ENCODE peak calls at places on chromosome 6, in nine cellular contexts. V is heart right ventricle, Z is aorta, N is uterus, D is gastrocnemius medialis, X is H9, H is esophagus squamous epithelium, A is astrocyte, J is ascending aorta. C is an unnamed sample. For H3K9me3 and H3K27me3, the result is how much of the 10 kb centered on the place peaks cover.

GRCh38 chr6:121847806-121848522 is 412.5 kb downstream of the GJA1 start:
- DNase-seq in A (no peak), N (no peak), J (no peak), D (no peak), H (no peak), Z (no peak), X (no peak), V (no peak), C (no peak)

GRCh38 chr6:166584046-166584679 is 2.3 kb downstream of the RAMACL start:
- DNase-seq in J (no peak), N (no peak), A (no peak), D (no peak), Z (no peak), X (no peak), H (no peak), V (no peak), C (no peak)

GRCh38 chr6:47476794-47477496 is 644 bp upstream of the CD2AP start:
- DNase-seq in A (no peak), N (no peak), Z (no peak), X (no peak), V (no peak), H (no peak), J (no peak), D (no peak), C (no peak)

GRCh38 chr6:69699655-69700054 is 97.2 kb downstream of the LMBRD1 start:
- DNase-seq in N (no peak), J (no peak), H (no peak), D (no peak), A (no peak), X (no peak), V (no peak), Z (no peak), C (no peak)

GRCh38 chr6:47687432-47687831 is 10.9 kb upstream of the ADGRF4 start:
- DNase-seq in V (no peak), J (no peak), N (no peak), A (no peak), X (no peak), H (no peak), D (no peak), Z (no peak), C (no peak)

GRCh38 chr6:79468587-79468986 is 68.6 kb downstream of the LCA5 start:
- DNase-seq in J (no peak), V (no peak), N (no peak), H (no peak), Z (no peak), X (no peak), D (no peak), A (no peak), C (no peak)

GRCh38 chr6:121441477-121441876 is 6.0 kb downstream of the GJA1 start:
- DNase-seq in V (no peak), D (no peak), X (no peak), J (no peak), N (no peak), Z (no peak), A (no peak), H (no peak), C (no peak)

GRCh38 chr6:139881728-139882211 is 507.3 kb upstream of the CITED2 start:
- DNase-seq in H (no peak), Z (no peak), A (peak), D (no peak), N (no peak), J (no peak), X (peak), V (no peak), C (peak)

GRCh38 chr6:149924206-149924932 is 1.4 kb upstream of the RAET1G start:
- DNase-seq in J (no peak), V (no peak), N (no peak), D (no peak), A (no peak), H (no peak), Z (peak), X (no peak), C (no peak)

GRCh38 chr6:80088637-80089036 is 17.8 kb upstream of the BCKDHB start:
- DNase-seq in X (no peak), J (no peak), Z (no peak), H (no peak), A (no peak), N (no peak), D (no peak), V (no peak), C (no peak)

GRCh38 chr6:143337201-143337949 is 113.1 kb downstream of the ADAT2 start:
- DNase-seq in D (no peak), X (peak), Z (no peak), N (no peak), J (no peak), A (no peak), V (peak), H (no peak), C (peak)

GRCh38 chr6:43644940-43645612 is at the start of gene RSPH9:
- DNase-seq in N (peak), D (peak), A (peak), J (no peak), Z (peak), H (no peak), V (peak), X (peak), C (peak)

GRCh38 chr6:42899871-42900270 is 16.0 kb upstream of the PTCRA start:
- DNase-seq in J (no peak), X (no peak), A (no peak), V (no peak), N (no peak), Z (no peak), H (no peak), D (no peak), C (no peak)

GRCh38 chr6:163356324-163356723 is 58.2 kb upstream of the QKI start:
- DNase-seq in V (peak), N (no peak), A (peak), X (peak), D (peak), H (no peak), J (no peak), Z (peak), C (no peak)

GRCh38 chr6:151242420-151242841 is 2.7 kb downstream of the AKAP12 start:
- DNase-seq in H (no peak), Z (no peak), N (no peak), V (no peak), J (no peak), X (no peak), A (peak), D (no peak), C (no peak)

GRCh38 chr6:135814043-135814442 is 37.5 kb upstream of the PDE7B start:
- DNase-seq in X (no peak), D (no peak), H (no peak), V (no peak), Z (no peak), A (no peak), N (no peak), J (no peak), C (no peak)

GRCh38 chr6:113630738-113631535 is 226.2 kb upstream of the MARCKS start:
- DNase-seq in J (no peak), D (peak), X (no peak), H (no peak), A (peak), N (no peak), Z (peak), V (no peak), C (no peak)

GRCh38 chr6:103101267-103101666 is 1707.8 kb downstream of the GRIK2 start:
- DNase-seq in Z (no peak), N (no peak), H (no peak), X (no peak), J (no peak), D (no peak), V (no peak), A (no peak), C (no peak)

GRCh38 chr6:139679516-139680179 is 305.2 kb upstream of the CITED2 start:
- DNase-seq in X (no peak), Z (no peak), D (no peak), H (no peak), V (no peak), J (no peak), N (no peak), A (no peak), C (no peak)

GRCh38 chr6:44056392-44057237 is 70.6 kb downstream of the MRPL14 start:
- DNase-seq in A (peak), D (no peak), J (no peak), X (no peak), N (peak), H (no peak), Z (peak), V (peak), C (no peak)

GRCh38 chr6:44043036-44043478 is 84.2 kb downstream of the MRPL14 start:
- DNase-seq in H (no peak), N (no peak), D (no peak), A (no peak), J (no peak), Z (no peak), X (no peak), V (no peak), C (no peak)

GRCh38 chr6:26272171-26272631 is 92.8 kb upstream of the BTN3A2 start:
- DNase-seq in A (no peak), D (no peak), X (peak), Z (peak), V (peak), J (no peak), H (no peak), N (peak), C (no peak)

GRCh38 chr6:14754636-14755513 is 491.0 kb upstream of the JARID2 start:
- DNase-seq in D (no peak), V (no peak), N (no peak), A (no peak), Z (no peak), H (no peak), X (no peak), J (no peak), C (no peak)

GRCh38 chr6:91082311-91082803 is 495.5 kb upstream of the MAP3K7 start:
- DNase-seq in J (no peak), X (peak), Z (no peak), D (no peak), N (no peak), H (no peak), V (no peak), A (peak), C (peak)

GRCh38 chr6:133769463-133769862 is 119.5 kb upstream of the TCF21 start:
- DNase-seq in H (no peak), Z (no peak), A (peak), J (no peak), X (no peak), N (no peak), D (no peak), V (no peak), C (no peak)

GRCh38 chr6:33075568-33076405 is at the start of gene HLA-DPB1:
- DNase-seq in X (no peak), H (no peak), D (no peak), J (no peak), Z (no peak), N (no peak), A (peak), V (no peak), C (no peak)

GRCh38 chr6:48560408-48560807 is 449.4 kb upstream of the PTCHD4 start:
- DNase-seq in V (no peak), D (no peak), X (no peak), N (no peak), Z (no peak), A (peak), H (no peak), J (no peak), C (no peak)

GRCh38 chr6:154514481-154514880 is 4.0 kb upstream of the CNKSR3 start:
- DNase-seq in A (no peak), Z (no peak), J (no peak), D (no peak), N (no peak), X (no peak), H (no peak), V (no peak), C (no peak)

GRCh38 chr6:145783796-145784195 is 30.8 kb downstream of the FBXO30 start:
- DNase-seq in H (no peak), N (no peak), Z (no peak), J (no peak), D (no peak), A (no peak), X (no peak), V (no peak), C (no peak)

GRCh38 chr6:169854083-169854725 is 102.8 kb downstream of the ERMARD start:
- DNase-seq in J (no peak), V (no peak), D (no peak), X (no peak), N (no peak), H (no peak), Z (no peak), A (no peak), C (no peak)

GRCh38 chr6:26230336-26230735 is 134.7 kb upstream of the BTN3A2 start:
- DNase-seq in A (no peak), Z (no peak), V (no peak), H (no peak), D (no peak), J (no peak), N (no peak), X (no peak), C (no peak)

GRCh38 chr6:146850981-146851380 is 252.2 kb downstream of the ADGB start:
- DNase-seq in X (no peak), V (no peak), D (no peak), H (no peak), A (peak), N (no peak), Z (no peak), J (no peak), C (no peak)

GRCh38 chr6:163126741-163127140 is 287.8 kb upstream of the QKI start:
- DNase-seq in Z (no peak), J (no peak), X (no peak), A (no peak), V (no peak), N (no peak), D (no peak), H (no peak), C (no peak)

GRCh38 chr6:15391500-15391899 is 145.6 kb downstream of the JARID2 start:
- DNase-seq in X (no peak), N (no peak), A (no peak), H (no peak), D (no peak), V (no peak), J (no peak), Z (no peak), C (no peak)

GRCh38 chr6:27139753-27140522 is 107.6 kb upstream of the PRSS16 start:
- DNase-seq in N (no peak), H (no peak), J (no peak), Z (no peak), V (no peak), X (no peak), D (no peak), A (no peak), C (no peak)

GRCh38 chr6:98825602-98826230 is 8.7 kb upstream of the POU3F2 start:
- DNase-seq in H (no peak), A (no peak), D (no peak), V (no peak), N (no peak), Z (no peak), J (no peak), X (no peak), C (no peak)

DNA sequence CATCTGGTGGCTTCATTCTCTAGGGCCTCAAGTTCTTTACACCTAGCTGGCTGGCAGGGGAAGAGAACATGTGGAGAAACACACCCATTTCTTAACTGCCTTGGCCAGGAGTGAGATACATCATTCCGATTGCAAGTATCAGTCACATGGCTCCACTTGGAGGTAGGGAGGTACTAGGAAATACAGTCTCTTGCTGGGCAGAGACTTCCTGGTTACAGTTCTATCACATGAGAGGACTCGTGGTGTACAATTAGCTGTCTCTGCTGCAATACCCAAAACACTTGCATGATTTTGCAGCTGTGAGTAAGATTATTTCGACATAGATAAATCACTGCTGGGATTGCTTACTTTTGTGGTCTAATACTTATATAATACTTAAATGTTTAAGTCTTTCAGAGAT is 51.1 kb downstream of the GTF2H5 start:
- DNase-seq in J (no peak), Z (no peak), D (no peak), V (no peak), N (no peak), A (peak), H (no peak), X (no peak), C (no peak)
- H3K27ac ChIP-seq in J (no peak), Z (no peak), D (no peak), V (no peak), N (no peak), A (no peak), H (peak), X (no peak), C (no peak)

DNA sequence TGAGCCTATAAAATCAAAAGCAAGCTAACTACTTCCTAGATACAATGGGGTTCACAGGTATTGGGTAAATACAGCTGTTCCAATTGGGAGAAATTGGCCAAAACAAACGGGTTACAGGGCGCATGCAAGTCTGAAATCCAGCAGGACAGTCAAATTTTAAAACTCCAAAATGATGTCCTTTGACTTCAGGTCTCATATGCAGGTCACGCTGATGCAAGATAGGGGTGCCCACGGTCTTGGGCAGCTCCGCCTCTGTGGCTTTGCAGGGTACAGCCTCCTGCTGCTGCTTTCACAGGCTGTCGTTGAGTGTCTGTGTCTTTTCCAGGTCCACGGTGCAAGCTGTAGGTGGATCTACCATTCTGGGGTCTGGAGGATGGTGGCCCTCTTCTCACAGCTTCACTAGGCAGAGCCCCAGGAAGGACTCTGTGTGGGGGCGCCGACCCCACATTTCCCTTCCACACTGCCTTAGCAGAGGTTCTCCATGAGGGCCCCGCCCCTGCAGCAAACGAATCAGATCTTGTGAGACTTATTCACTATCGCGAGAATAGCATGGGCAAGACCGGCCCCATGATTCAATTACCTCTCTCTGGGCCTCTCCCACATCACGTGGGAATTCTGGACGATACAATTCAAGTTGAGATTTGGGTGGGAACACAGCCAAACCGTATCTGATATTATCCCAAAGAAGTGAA is 11.9 kb upstream of the SMIM29 start:
- DNase-seq in J (no peak), A (no peak), N (no peak), V (no peak), D (no peak), Z (no peak), X (no peak), H (no peak), C (no peak)
- H3K9me3 ChIP-seq in J (under half), A (under half), N (under half), V (under half), D (under half), Z (under half), X (under half), H (under half), C (under half)

GRCh38 chr6:50712291-50712690 is 1.0 kb upstream of the TFAP2D start:
- DNase-seq in A (no peak), J (no peak), Z (no peak), N (no peak), V (no peak), X (no peak), H (no peak), D (no peak), C (no peak)

GRCh38 chr6:50709366-50709734 is 4.0 kb upstream of the TFAP2D start:
- DNase-seq in X (no peak), N (no peak), J (no peak), D (no peak), H (no peak), A (no peak), V (no peak), Z (no peak), C (no peak)

GRCh38 chr6:50713977-50714486 is 706 bp downstream of the TFAP2D start:
- DNase-seq in J (no peak), A (no peak), H (no peak), N (no peak), V (no peak), D (no peak), Z (no peak), X (no peak), C (no peak)

GRCh38 chr6:50713226-50713625 is at the start of gene TFAP2D:
- DNase-seq in X (no peak), J (no peak), A (no peak), D (no peak), N (no peak), V (no peak), H (no peak), Z (no peak), C (no peak)

GRCh38 chr6:50711686-50712085 is 1.6 kb upstream of the TFAP2D start:
- DNase-seq in A (no peak), J (no peak), D (no peak), X (no peak), N (no peak), H (no peak), Z (no peak), V (no peak), C (no peak)
- H3K27me3 ChIP-seq in A (under half), J (under half), D (under half), X (half or more), N (under half), H (under half), Z (under half), V (half or more), C (half or more)

GRCh38 chr6:71250050-71250689 is 38.4 kb upstream of the OGFRL1 start:
- DNase-seq in X (no peak), V (no peak), N (no peak), D (no peak), A (peak), J (no peak), Z (no peak), H (no peak), C (no peak)
- H3K27ac ChIP-seq in X (no peak), V (peak), N (peak), D (peak), A (peak), J (peak), Z (peak), H (peak), C (no peak)

DNA sequence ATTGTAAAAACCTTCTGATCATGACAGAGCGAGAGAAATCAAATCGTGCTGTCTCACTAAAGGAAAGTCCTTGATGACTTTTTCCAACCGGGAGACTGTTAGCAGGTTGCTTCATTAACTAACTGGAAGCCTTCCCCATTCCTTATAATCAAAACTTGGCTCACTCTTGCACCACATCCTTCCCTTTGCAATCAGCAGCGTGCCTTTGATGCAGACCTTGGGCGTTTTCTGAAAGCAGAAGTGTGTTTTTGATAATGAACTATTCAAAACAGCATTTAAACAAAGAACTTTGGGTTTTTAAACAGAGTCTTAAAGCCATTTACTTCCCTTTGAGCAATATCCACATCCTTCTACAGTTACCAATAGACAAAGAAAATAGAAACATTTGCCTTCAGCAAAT is 96.2 kb upstream of the CNR1 start:
- DNase-seq in D (no peak), V (no peak), Z (no peak), H (no peak), N (no peak), J (no peak), X (no peak), A (no peak), C (no peak)
- H3K9me3 ChIP-seq in D (under half), V (under half), Z (under half), H (under half), N (under half), J (under half), X (under half), A (under half), C (under half)

C was measured in iPS DF 6.9.